ENCODE peak calls at places on chromosomes 2 and 18, in five cellular contexts. One of them, this sample, is unnamed.
A peak's percentile ranks its signal among the peaks of the same experiment; 100 is the strongest.

GRCh38 chr2:29786361-29786760 is 135.0 kb downstream of the ALK start:
- DNase-seq in foreskin fibroblast: no peak
- DNase-seq in heart left ventricle: no peak
- DNase-seq in AG10803: no peak
- DNase-seq in GM20000: no peak
- DNase-seq in this sample: no peak

GRCh38 chr2:196160101-196160500 is 11.3 kb downstream of the STK17B start:
- DNase-seq in GM20000: peak; percentile 55
- DNase-seq in heart left ventricle: no peak
- DNase-seq in foreskin fibroblast: peak; percentile 88
- DNase-seq in AG10803: peak; percentile 92
- DNase-seq in this sample: peak; percentile 91

GRCh38 chr18:33282142-33282541 is 158.4 kb downstream of the CCDC178 start:
- DNase-seq in heart left ventricle: no peak
- DNase-seq in foreskin fibroblast: no peak
- DNase-seq in AG10803: no peak
- DNase-seq in GM20000: no peak
- DNase-seq in this sample: no peak

GRCh38 chr18:26536032-26536431 is 12.3 kb downstream of the KCTD1 start:
- DNase-seq in foreskin fibroblast: peak; percentile 53
- DNase-seq in GM20000: no peak
- DNase-seq in AG10803: peak; percentile 51
- DNase-seq in heart left ventricle: no peak
- DNase-seq in this sample: peak; percentile 28

GRCh38 chr2:229129738-229130371 is 141.2 kb downstream of the PID1 start:
- DNase-seq in GM20000: no peak
- DNase-seq in AG10803: peak; percentile 38
- DNase-seq in foreskin fibroblast: peak; percentile 16
- DNase-seq in heart left ventricle: peak; percentile 30
- DNase-seq in this sample: peak; percentile 41

GRCh38 chr2:150548527-150548926 is 61.1 kb upstream of the RND3 start:
- DNase-seq in heart left ventricle: no peak
- DNase-seq in AG10803: peak; percentile 40
- DNase-seq in foreskin fibroblast: peak; percentile 47
- DNase-seq in GM20000: no peak
- DNase-seq in this sample: peak; percentile 26

GRCh38 chr2:20526146-20526545 is 79.3 kb downstream of the RHOB start:
- DNase-seq in heart left ventricle: no peak
- DNase-seq in GM20000: no peak
- DNase-seq in foreskin fibroblast: no peak
- DNase-seq in AG10803: no peak
- DNase-seq in this sample: no peak

GRCh38 chr18:55269632-55270031 is 310.4 kb upstream of the CCDC68 start:
- DNase-seq in heart left ventricle: no peak
- DNase-seq in AG10803: no peak
- DNase-seq in GM20000: no peak
- DNase-seq in foreskin fibroblast: no peak
- DNase-seq in this sample: no peak

GRCh38 chr2:195411219-195411687 is 245.8 kb upstream of the SLC39A10 start:
- DNase-seq in GM20000: no peak
- DNase-seq in foreskin fibroblast: peak; percentile 52
- DNase-seq in heart left ventricle: no peak
- DNase-seq in AG10803: peak; percentile 63
- DNase-seq in this sample: peak; percentile 77

GRCh38 chr2:20073462-20073861 is 22.0 kb upstream of the LAPTM4A start:
- DNase-seq in heart left ventricle: no peak
- DNase-seq in foreskin fibroblast: peak; percentile 44
- DNase-seq in GM20000: no peak
- DNase-seq in AG10803: no peak
- DNase-seq in this sample: peak; percentile 24

GRCh38 chr2:25115902-25116301 is 52.5 kb downstream of the POMC start:
- DNase-seq in AG10803: peak; percentile 60
- DNase-seq in foreskin fibroblast: peak; percentile 58
- DNase-seq in GM20000: no peak
- DNase-seq in heart left ventricle: no peak
- DNase-seq in this sample: peak; percentile 20

GRCh38 chr2:68320118-68320641 is 431 bp upstream of the CNRIP1 start:
- DNase-seq in GM20000: no peak
- DNase-seq in foreskin fibroblast: peak; percentile 31
- DNase-seq in AG10803: peak; percentile 4
- DNase-seq in heart left ventricle: peak; percentile 26
- DNase-seq in this sample: no peak

GRCh38 chr2:95347681-95348608 is 50.8 kb downstream of the KCNIP3 start:
- DNase-seq in GM20000: no peak
- DNase-seq in foreskin fibroblast: no peak
- DNase-seq in AG10803: no peak
- DNase-seq in heart left ventricle: no peak
- DNase-seq in this sample: no peak

GRCh38 chr2:236637691-236638569 is 68.3 kb downstream of the ACKR3 start:
- DNase-seq in GM20000: no peak
- DNase-seq in heart left ventricle: no peak
- DNase-seq in AG10803: peak; percentile 58
- DNase-seq in foreskin fibroblast: peak; percentile 13
- DNase-seq in this sample: peak; percentile 68

GRCh38 chr2:86480105-86480504 is 38.9 kb downstream of the KDM3A start:
- DNase-seq in heart left ventricle: peak; percentile 26
- DNase-seq in GM20000: no peak
- DNase-seq in foreskin fibroblast: no peak
- DNase-seq in AG10803: peak; percentile 14
- DNase-seq in this sample: no peak

GRCh38 chr2:157596992-157597681 is 31.5 kb downstream of the ACVR1C start:
- DNase-seq in heart left ventricle: peak; percentile 32
- DNase-seq in AG10803: peak; percentile 8
- DNase-seq in foreskin fibroblast: peak; percentile 42
- DNase-seq in GM20000: peak; percentile 40
- DNase-seq in this sample: peak; percentile 17

GRCh38 chr2:238881353-238882082 is 33.6 kb downstream of the TWIST2 start:
- DNase-seq in GM20000: no peak
- DNase-seq in foreskin fibroblast: peak; percentile 62
- DNase-seq in AG10803: no peak
- DNase-seq in heart left ventricle: no peak
- DNase-seq in this sample: no peak

GRCh38 chr2:70991142-70991541 is 3.5 kb downstream of the TEX261 start:
- DNase-seq in foreskin fibroblast: no peak
- DNase-seq in GM20000: no peak
- DNase-seq in AG10803: no peak
- DNase-seq in heart left ventricle: no peak
- DNase-seq in this sample: no peak

GRCh38 chr2:178195390-178196166 is 1.3 kb downstream of the OSBPL6 start:
- DNase-seq in foreskin fibroblast: no peak
- DNase-seq in heart left ventricle: no peak
- DNase-seq in AG10803: no peak
- DNase-seq in GM20000: no peak
- DNase-seq in this sample: no peak

GRCh38 chr2:9681427-9681817 is 50.6 kb upstream of the YWHAQ start:
- DNase-seq in AG10803: no peak
- DNase-seq in GM20000: no peak
- DNase-seq in foreskin fibroblast: no peak
- DNase-seq in heart left ventricle: no peak
- DNase-seq in this sample: no peak

GRCh38 chr2:217301142-217301541 is 441.3 kb upstream of the TNP1 start:
- DNase-seq in foreskin fibroblast: no peak
- DNase-seq in heart left ventricle: peak; percentile 52
- DNase-seq in GM20000: no peak
- DNase-seq in AG10803: no peak
- DNase-seq in this sample: no peak

GRCh38 chr18:57961876-57962505 is 82.0 kb upstream of the NEDD4L start:
- DNase-seq in heart left ventricle: no peak
- DNase-seq in AG10803: no peak
- DNase-seq in GM20000: no peak
- DNase-seq in foreskin fibroblast: no peak
- DNase-seq in this sample: no peak

GRCh38 chr2:113894156-113894743 is 4.4 kb downstream of the ACTR3 start:
- DNase-seq in AG10803: peak; percentile 95
- DNase-seq in foreskin fibroblast: peak; percentile 85
- DNase-seq in GM20000: no peak
- DNase-seq in heart left ventricle: no peak
- DNase-seq in this sample: peak; percentile 96

GRCh38 chr2:231557571-231558217 is 27.4 kb upstream of the NMUR1 start:
- DNase-seq in heart left ventricle: peak; percentile 84
- DNase-seq in GM20000: peak; percentile 84
- DNase-seq in foreskin fibroblast: peak; percentile 85
- DNase-seq in AG10803: peak; percentile 84
- DNase-seq in this sample: peak; percentile 84

DNA sequence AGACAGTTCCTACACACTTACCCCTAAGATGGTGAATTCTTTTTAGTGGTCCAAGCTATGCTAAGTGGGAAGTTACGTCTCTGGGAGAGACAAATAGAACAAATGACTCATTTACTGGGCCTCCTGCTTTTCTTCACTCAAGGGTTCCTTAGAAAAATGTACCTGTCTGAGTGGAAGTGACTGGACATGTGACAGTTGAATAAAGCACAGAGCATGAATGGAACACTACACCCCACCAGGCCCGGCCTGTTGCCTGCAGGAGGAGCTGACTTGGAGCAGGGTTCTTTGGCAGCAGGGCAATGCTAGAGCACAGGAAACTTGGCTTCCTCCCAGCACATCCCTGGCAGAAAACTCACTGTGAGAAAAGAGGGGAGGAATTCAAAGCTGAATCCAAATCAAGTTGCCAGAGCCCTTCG is 451.0 kb upstream of the SETBP1 start:
- DNase-seq in heart left ventricle: peak; percentile 84
- DNase-seq in GM20000: no peak
- DNase-seq in foreskin fibroblast: peak; percentile 78
- DNase-seq in AG10803: peak; percentile 24
- DNase-seq in this sample: peak; percentile 68
- TF ChIP-seq CTCF in heart left ventricle: peak; percentile 30
- TF ChIP-seq CTCF in GM20000: no peak
- TF ChIP-seq CTCF in foreskin fibroblast: no peak
- TF ChIP-seq CTCF in AG10803: no peak
- TF ChIP-seq CTCF in this sample: no peak

GRCh38 chr2:85022232-85022631 is 51.3 kb downstream of the KCMF1 start:
- DNase-seq in foreskin fibroblast: no peak
- DNase-seq in GM20000: no peak
- DNase-seq in heart left ventricle: no peak
- DNase-seq in AG10803: no peak
- DNase-seq in this sample: no peak

GRCh38 chr2:85015653-85016360 is 44.8 kb downstream of the KCMF1 start:
- DNase-seq in GM20000: no peak
- DNase-seq in foreskin fibroblast: no peak
- DNase-seq in AG10803: peak; percentile 36
- DNase-seq in heart left ventricle: no peak
- DNase-seq in this sample: peak; percentile 34

GRCh38 chr2:85019121-85019520 is 48.2 kb downstream of the KCMF1 start:
- DNase-seq in AG10803: no peak
- DNase-seq in foreskin fibroblast: no peak
- DNase-seq in heart left ventricle: no peak
- DNase-seq in GM20000: no peak
- DNase-seq in this sample: no peak

GRCh38 chr2:85017436-85018048 is 46.6 kb downstream of the KCMF1 start:
- DNase-seq in GM20000: no peak
- DNase-seq in heart left ventricle: no peak
- DNase-seq in AG10803: no peak
- DNase-seq in foreskin fibroblast: peak; percentile 41
- DNase-seq in this sample: no peak

GRCh38 chr2:85018049-85018447 is 47.1 kb downstream of the KCMF1 start:
- DNase-seq in foreskin fibroblast: no peak
- DNase-seq in GM20000: no peak
- DNase-seq in heart left ventricle: no peak
- DNase-seq in AG10803: no peak
- DNase-seq in this sample: peak; percentile 37
- TF ChIP-seq CTCF in foreskin fibroblast: no peak
- TF ChIP-seq CTCF in GM20000: no peak
- TF ChIP-seq CTCF in heart left ventricle: no peak
- TF ChIP-seq CTCF in AG10803: no peak
- TF ChIP-seq CTCF in this sample: no peak

DNA sequence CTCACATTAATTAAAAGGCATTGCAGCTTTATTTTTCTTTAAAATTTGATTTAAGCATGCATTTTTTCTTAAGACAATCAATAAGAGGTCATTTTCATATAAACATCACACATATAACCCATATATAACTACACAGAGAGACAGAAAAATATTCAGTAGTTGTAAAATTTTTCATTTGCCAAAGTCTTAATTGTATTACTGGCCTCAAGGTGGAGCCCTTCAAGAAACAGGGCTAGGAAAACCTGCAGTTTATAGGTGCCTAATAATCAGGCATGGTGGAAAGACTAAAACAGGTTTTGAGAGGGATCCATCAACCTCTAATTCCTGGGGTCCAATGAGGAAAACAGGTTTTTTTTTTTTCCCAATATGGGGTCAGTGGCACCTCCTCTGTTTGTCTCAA is 71.3 kb upstream of the ZNF804A start:
- DNase-seq in AG10803: no peak
- DNase-seq in heart left ventricle: no peak
- DNase-seq in GM20000: no peak
- DNase-seq in foreskin fibroblast: no peak
- DNase-seq in this sample: no peak
- TF ChIP-seq CTCF in AG10803: no peak
- TF ChIP-seq CTCF in heart left ventricle: no peak
- TF ChIP-seq CTCF in GM20000: no peak
- TF ChIP-seq CTCF in foreskin fibroblast: no peak
- TF ChIP-seq CTCF in this sample: no peak

DNA sequence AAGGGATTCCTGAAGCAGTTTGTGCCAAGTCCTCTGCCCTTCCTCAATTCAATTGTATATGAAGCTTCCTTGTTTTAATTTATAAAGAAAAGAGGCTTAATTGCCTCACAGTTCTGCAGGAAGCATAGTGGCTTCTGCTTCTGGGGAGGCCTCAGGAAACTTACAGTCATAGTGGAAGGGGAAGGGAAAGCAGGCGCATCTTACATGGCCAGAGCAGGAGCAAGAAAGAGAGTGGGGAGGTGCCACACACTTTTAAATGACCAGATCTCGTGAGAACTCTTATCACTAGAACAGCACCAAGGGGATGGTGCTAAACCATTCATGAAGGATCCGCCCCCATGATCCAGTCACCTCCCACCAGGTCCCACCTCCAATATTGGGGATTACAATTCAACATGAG is 114.2 kb downstream of the SGPP2 start:
- DNase-seq in heart left ventricle: no peak
- DNase-seq in foreskin fibroblast: no peak
- DNase-seq in AG10803: no peak
- DNase-seq in GM20000: no peak
- DNase-seq in this sample: no peak
- TF ChIP-seq CTCF in heart left ventricle: no peak
- TF ChIP-seq CTCF in foreskin fibroblast: no peak
- TF ChIP-seq CTCF in AG10803: no peak
- TF ChIP-seq CTCF in GM20000: no peak
- TF ChIP-seq CTCF in this sample: no peak

GRCh38 chr2:28319118-28320008 is 73.3 kb upstream of the FOSL2 start:
- DNase-seq in foreskin fibroblast: peak; percentile 52
- DNase-seq in heart left ventricle: no peak
- DNase-seq in AG10803: no peak
- DNase-seq in GM20000: no peak
- DNase-seq in this sample: no peak
- TF ChIP-seq CTCF in foreskin fibroblast: no peak
- TF ChIP-seq CTCF in heart left ventricle: no peak
- TF ChIP-seq CTCF in AG10803: no peak
- TF ChIP-seq CTCF in GM20000: no peak
- TF ChIP-seq CTCF in this sample: no peak